ENCODE peak calls at places on chromosomes 6 and 20, in five cellular contexts. V, U, I, G and D are unnamed samples.

GRCh38 chr6:158926429-158926828 is 73.6 kb downstream of the RSPH3 start:
- DNase-seq in V (no peak), U (no peak), I (no peak), G (peak; percentile 48), D (no peak)

GRCh38 chr6:42226251-42227143 is 8.8 kb upstream of the MRPS10 start:
- DNase-seq in V (no peak), U (no peak), I (no peak), G (peak; percentile 88), D (no peak)

GRCh38 chr6:74357329-74357728 is 661.3 kb downstream of the CD109 start:
- DNase-seq in V (no peak), U (no peak), I (no peak), G (no peak), D (no peak)

GRCh38 chr20:23126281-23127061 is 40.3 kb upstream of the CD93 start:
- DNase-seq in V (no peak), U (no peak), I (no peak), G (no peak), D (no peak)

GRCh38 chr6:166763606-166764472 is 136.8 kb upstream of the RPS6KA2 start:
- DNase-seq in V (no peak), U (no peak), I (no peak), G (no peak), D (no peak)

GRCh38 chr6:63930848-63931247 is 295.2 kb downstream of the PHF3 start:
- DNase-seq in V (no peak), U (no peak), I (no peak), G (no peak), D (no peak)

GRCh38 chr6:115221185-115221584 is 839.5 kb downstream of the FRK start:
- DNase-seq in V (no peak), U (no peak), I (no peak), G (no peak), D (no peak)

GRCh38 chr6:165659945-165660862 is 2.8 kb downstream of the PDE10A start:
- DNase-seq in V (no peak), U (no peak), I (peak; percentile 62), G (no peak), D (peak; percentile 62)

GRCh38 chr6:161761966-161762365 is 488.1 kb upstream of the AGPAT4 start:
- DNase-seq in V (no peak), U (no peak), I (no peak), G (no peak), D (no peak)

GRCh38 chr6:163459536-163459935 is 45.0 kb downstream of the QKI start:
- DNase-seq in V (no peak), U (no peak), I (no peak), G (no peak), D (no peak)

GRCh38 chr6:116969211-116969863 is 92.3 kb downstream of the RFX6 start:
- DNase-seq in V (peak; percentile 13), U (no peak), I (no peak), G (peak; percentile 59), D (no peak)

GRCh38 chr6:134519456-134519855 is 201.5 kb upstream of the SGK1 start:
- DNase-seq in V (peak; percentile 39), U (no peak), I (peak; percentile 60), G (no peak), D (peak; percentile 46)

GRCh38 chr6:128487055-128487454 is 33.3 kb downstream of the PTPRK start:
- DNase-seq in V (no peak), U (no peak), I (no peak), G (no peak), D (no peak)

GRCh38 chr20:4876731-4877130 is 124.6 kb downstream of the SLC23A2 start:
- DNase-seq in V (no peak), U (no peak), I (no peak), G (no peak), D (no peak)

GRCh38 chr20:44858959-44859358 is 26.5 kb upstream of the YWHAB start:
- DNase-seq in V (no peak), U (no peak), I (no peak), G (peak; percentile 46), D (no peak)

GRCh38 chr6:16324622-16325225 is 86.3 kb downstream of the GMPR start:
- DNase-seq in V (no peak), U (no peak), I (no peak), G (no peak), D (no peak)

GRCh38 chr6:151962246-151962846 is 154.9 kb downstream of the ESR1 start:
- DNase-seq in V (no peak), U (no peak), I (no peak), G (no peak), D (no peak)

GRCh38 chr20:51727872-51728271 is 40.3 kb downstream of the ATP9A start:
- DNase-seq in V (no peak), U (no peak), I (no peak), G (no peak), D (no peak)

GRCh38 chr6:11522819-11523218 is 14.7 kb upstream of the TMEM170B start:
- DNase-seq in V (peak; percentile 33), U (no peak), I (no peak), G (no peak), D (no peak)

GRCh38 chr20:21516180-21516567 is 2.3 kb upstream of the NKX2-2 start:
- DNase-seq in V (no peak), U (no peak), I (no peak), G (no peak), D (no peak)

GRCh38 chr6:111105578-111105977 is 18.3 kb downstream of the SLC16A10 start:
- DNase-seq in V (peak; percentile 77), U (peak; percentile 49), I (peak; percentile 90), G (peak; percentile 29), D (peak; percentile 93)

GRCh38 chr20:35615667-35616464 is at the start of gene SPAG4:
- DNase-seq in V (peak; percentile 99), U (peak; percentile 100), I (peak; percentile 99), G (peak; percentile 100), D (peak; percentile 99)

GRCh38 chr20:38640486-38640885 is 38.9 kb downstream of the ARHGAP40 start:
- DNase-seq in V (no peak), U (no peak), I (no peak), G (no peak), D (no peak)

GRCh38 chr20:37192137-37192854 is 12.9 kb upstream of the MROH8 start:
- DNase-seq in V (peak; percentile 89), U (peak; percentile 73), I (peak; percentile 93), G (peak; percentile 75), D (peak; percentile 91)

GRCh38 chr6:132937466-132937906 is 123.1 kb downstream of the RPS12 start:
- DNase-seq in V (peak; percentile 32), U (no peak), I (no peak), G (peak; percentile 46), D (peak; percentile 32)

GRCh38 chr20:4230651-4231050 is 215.3 kb upstream of the RNF24 start:
- DNase-seq in V (no peak), U (no peak), I (no peak), G (no peak), D (no peak)

GRCh38 chr20:49426873-49427272 is 55.6 kb downstream of the KCNB1 start:
- DNase-seq in V (no peak), U (no peak), I (no peak), G (no peak), D (no peak)

GRCh38 chr6:111114484-111114883 is 27.2 kb downstream of the SLC16A10 start:
- DNase-seq in V (no peak), U (no peak), I (no peak), G (no peak), D (no peak)

GRCh38 chr6:1153696-1154245 is 158.1 kb upstream of the FOXQ1 start:
- DNase-seq in V (no peak), U (no peak), I (no peak), G (no peak), D (no peak)

GRCh38 chr20:57990396-57990987 is 238.0 kb downstream of the ANKRD60 start:
- DNase-seq in V (peak; percentile 37), U (no peak), I (no peak), G (no peak), D (no peak)

GRCh38 chr6:138803914-138804313 is 8.0 kb downstream of the ECT2L start:
- DNase-seq in V (no peak), U (no peak), I (no peak), G (no peak), D (no peak)

GRCh38 chr6:109053285-109053684 is 41.4 kb downstream of the SESN1 start:
- DNase-seq in V (no peak), U (no peak), I (no peak), G (no peak), D (no peak)

GRCh38 chr20:4613184-4613583 is 108.5 kb upstream of the PRND start:
- DNase-seq in V (no peak), U (no peak), I (no peak), G (no peak), D (no peak)

GRCh38 chr6:157092736-157093135 is 230.6 kb downstream of the TMEM242 start:
- DNase-seq in V (no peak), U (no peak), I (no peak), G (no peak), D (no peak)

GRCh38 chr6:105646391-105646867 is 243.5 kb upstream of the PREP start:
- DNase-seq in V (no peak), U (no peak), I (no peak), G (no peak), D (no peak)

GRCh38 chr20:21182832-21183563 is 57.1 kb downstream of the KIZ start:
- DNase-seq in V (no peak), U (no peak), I (no peak), G (peak; percentile 47), D (no peak)

GRCh38 chr20:31698803-31699718 is 23.6 kb downstream of the BCL2L1 start:
- DNase-seq in V (peak; percentile 46), U (no peak), I (no peak), G (peak; percentile 87), D (no peak)

GRCh38 chr6:113825776-113826175 is 31.4 kb upstream of the MARCKS start:
- DNase-seq in V (peak; percentile 81), U (no peak), I (peak; percentile 93), G (no peak), D (peak; percentile 93)